ENCODE peak calls at places on chromosomes 3 and 15, in nine cellular contexts. I is mesothelial cell of epicardium, D is NCI-H2081, X is HuH-7, F is GM12878, L is NCI-H345, Q is AG20443, K is NCI-H774, A is Ammon's horn. R is an unnamed sample.

GRCh38 chr3:185270262-185270955 is 16.6 kb upstream of the EHHADH start:
- DNase-seq in I (no peak), D (peak; percentile 74), X (peak; percentile 76), F (no peak), L (peak; percentile 15), Q (peak; percentile 78), K (peak; percentile 14), A (peak; percentile 35), R (peak; percentile 16)

GRCh38 chr3:77873599-77873998 is 833.7 kb downstream of the ROBO2 start:
- DNase-seq in I (no peak), D (no peak), X (no peak), F (no peak), L (no peak), Q (no peak), K (no peak), A (peak; percentile 49), R (no peak)

GRCh38 chr3:68893600-68894239 is 38.6 kb downstream of the TAFA4 start:
- DNase-seq in I (no peak), D (peak; percentile 38), X (no peak), F (no peak), L (peak; percentile 1), Q (peak; percentile 17), K (no peak), A (peak; percentile 30), R (no peak)

GRCh38 chr15:92611150-92611549 is 44.4 kb downstream of the FAM174B start:
- DNase-seq in I (no peak), D (no peak), X (no peak), F (no peak), L (no peak), Q (no peak), K (no peak), A (no peak), R (no peak)

GRCh38 chr3:134094491-134094890 is 64.8 kb upstream of the SLCO2A1 start:
- DNase-seq in I (no peak), D (no peak), X (no peak), F (no peak), L (no peak), Q (no peak), K (no peak), A (no peak), R (no peak)

GRCh38 chr15:52790166-52790708 is at the start of gene ONECUT1:
- DNase-seq in I (no peak), D (peak; percentile 72), X (peak; percentile 86), F (no peak), L (peak; percentile 58), Q (peak; percentile 94), K (peak; percentile 45), A (peak; percentile 45), R (peak; percentile 60)

GRCh38 chr3:16482770-16483531 is 30.5 kb downstream of the RFTN1 start:
- DNase-seq in I (no peak), D (peak; percentile 84), X (no peak), F (no peak), L (peak; percentile 79), Q (no peak), K (peak; percentile 47), A (no peak), R (no peak)

GRCh38 chr3:97910931-97911351 is 61.3 kb downstream of the RIOX2 start:
- DNase-seq in I (no peak), D (no peak), X (no peak), F (peak; percentile 11), L (no peak), Q (no peak), K (no peak), A (peak; percentile 20), R (no peak)

GRCh38 chr3:188780188-188781147 is 391.3 kb upstream of the TPRG1 start:
- DNase-seq in I (no peak), D (no peak), X (no peak), F (no peak), L (no peak), Q (no peak), K (no peak), A (peak; percentile 56), R (no peak)

GRCh38 chr3:45656575-45657363 is 32.4 kb upstream of the SACM1L start:
- DNase-seq in I (peak; percentile 73), D (peak; percentile 85), X (peak; percentile 88), F (peak; percentile 76), L (peak; percentile 75), Q (peak; percentile 91), K (peak; percentile 44), A (peak; percentile 96), R (peak; percentile 81)

GRCh38 chr3:46895204-46895660 is 17.7 kb downstream of the PTH1R start:
- DNase-seq in I (peak; percentile 65), D (peak; percentile 42), X (peak; percentile 94), F (peak; percentile 34), L (peak; percentile 46), Q (peak; percentile 74), K (no peak), A (peak; percentile 43), R (peak; percentile 29)

GRCh38 chr3:177597325-177598109 is 400.2 kb upstream of the TBL1XR1 start:
- DNase-seq in I (no peak), D (peak; percentile 93), X (no peak), F (no peak), L (peak; percentile 95), Q (peak; percentile 81), K (peak; percentile 69), A (peak; percentile 77), R (peak; percentile 88)

GRCh38 chr3:182117583-182117982 is 405.9 kb downstream of the SOX2 start:
- DNase-seq in I (no peak), D (peak; percentile 97), X (no peak), F (no peak), L (peak; percentile 97), Q (no peak), K (no peak), A (no peak), R (no peak)

GRCh38 chr15:70512772-70513362 is 250.5 kb downstream of the UACA start:
- DNase-seq in I (no peak), D (peak; percentile 53), X (peak; percentile 67), F (no peak), L (no peak), Q (peak; percentile 63), K (peak; percentile 44), A (no peak), R (peak; percentile 52)

GRCh38 chr3:38354588-38355344 is 8.2 kb downstream of the XYLB start:
- DNase-seq in I (no peak), D (no peak), X (no peak), F (no peak), L (peak; percentile 18), Q (no peak), K (no peak), A (no peak), R (no peak)

GRCh38 chr15:40079456-40079855 is 29.2 kb downstream of the BMF start:
- DNase-seq in I (no peak), D (no peak), X (no peak), F (no peak), L (no peak), Q (no peak), K (no peak), A (no peak), R (no peak)

GRCh38 chr3:154018100-154018696 is 103.0 kb upstream of the ARHGEF26 start:
- DNase-seq in I (no peak), D (peak; percentile 60), X (peak; percentile 26), F (peak; percentile 11), L (peak; percentile 1), Q (peak; percentile 16), K (no peak), A (no peak), R (peak; percentile 31)

GRCh38 chr15:35929740-35930444 is 383.9 kb upstream of the DPH6 start:
- DNase-seq in I (no peak), D (no peak), X (no peak), F (peak; percentile 57), L (no peak), Q (no peak), K (no peak), A (no peak), R (no peak)

GRCh38 chr3:69902386-69902785 is 97.1 kb upstream of the SAMMSON start:
- DNase-seq in I (no peak), D (no peak), X (no peak), F (no peak), L (no peak), Q (no peak), K (no peak), A (no peak), R (no peak)

GRCh38 chr3:121748638-121749275 is 784 bp downstream of the GOLGB1 start:
- DNase-seq in I (no peak), D (peak; percentile 72), X (no peak), F (no peak), L (no peak), Q (no peak), K (peak; percentile 31), A (no peak), R (no peak)

GRCh38 chr3:28317438-28318022 is 31.0 kb upstream of the ZCWPW2 start:
- DNase-seq in I (no peak), D (peak; percentile 51), X (peak; percentile 44), F (no peak), L (peak; percentile 16), Q (peak; percentile 64), K (peak; percentile 2), A (peak; percentile 35), R (no peak)

GRCh38 chr15:84034831-84035753 is 200.5 kb upstream of the GOLGA6L4 start:
- DNase-seq in I (no peak), D (peak; percentile 6), X (peak; percentile 28), F (no peak), L (no peak), Q (peak; percentile 22), K (peak; percentile 18), A (peak; percentile 23), R (no peak)

GRCh38 chr15:66780172-66780972 is 78.3 kb downstream of the SMAD6 start:
- DNase-seq in I (no peak), D (no peak), X (no peak), F (no peak), L (no peak), Q (peak; percentile 91), K (no peak), A (no peak), R (peak; percentile 91)

GRCh38 chr3:195750797-195751520 is 30.2 kb downstream of the MUC20 start:
- DNase-seq in I (no peak), D (no peak), X (no peak), F (no peak), L (no peak), Q (no peak), K (peak; percentile 40), A (no peak), R (no peak)

GRCh38 chr3:158808697-158809096 is 6.8 kb downstream of the MFSD1 start:
- DNase-seq in I (no peak), D (no peak), X (no peak), F (no peak), L (no peak), Q (peak; percentile 54), K (no peak), A (no peak), R (peak; percentile 33)

GRCh38 chr3:155015776-155016451 is 64.2 kb upstream of the MME start:
- DNase-seq in I (no peak), D (no peak), X (no peak), F (no peak), L (no peak), Q (no peak), K (no peak), A (no peak), R (no peak)

GRCh38 chr15:37586976-37587375 is 347.5 kb upstream of the TMCO5A start:
- DNase-seq in I (no peak), D (peak; percentile 24), X (peak; percentile 14), F (no peak), L (no peak), Q (peak; percentile 30), K (no peak), A (peak; percentile 15), R (no peak)